ENCODE peak calls at places on chromosome 15, in five cellular contexts. G is T1000, O is GM04504, D is fibroblast of lung, V is astrocyte of the spinal cord. J is an unnamed sample.

GRCh38 chr15:33581032-33581431 is 270.3 kb downstream of the RYR3 start:
- DNase-seq in O (no peak), V (peak; percentile 74), D (peak; percentile 85), G (no peak), J (no peak)

GRCh38 chr15:82808634-82809041 is 790 bp upstream of the WHAMM start:
- DNase-seq in V (no peak), G (no peak), D (no peak), O (no peak), J (peak; percentile 53)

GRCh38 chr15:74727727-74728126 is 2.4 kb upstream of the CYP1A1 start:
- DNase-seq in V (no peak), D (no peak), G (no peak), O (no peak), J (peak; percentile 74)

GRCh38 chr15:31263751-31264533 is 62.7 kb upstream of the KLF13 start:
- DNase-seq in O (no peak), V (no peak), D (no peak), G (no peak), J (peak; percentile 85)

GRCh38 chr15:80431635-80432034 is 27.5 kb downstream of the ARNT2 start:
- DNase-seq in V (no peak), D (no peak), O (no peak), G (no peak), J (no peak)

GRCh38 chr15:80210612-80211554 is 41.1 kb downstream of the CTXND1 start:
- DNase-seq in D (no peak), V (no peak), G (no peak), O (no peak), J (no peak)

GRCh38 chr15:99925661-99926461 is 192.6 kb upstream of the LYSMD4 start:
- DNase-seq in G (peak; percentile 7), D (peak; percentile 27), V (no peak), O (no peak), J (peak; percentile 80)

GRCh38 chr15:62928242-62928995 is 114.1 kb upstream of the TPM1 start:
- DNase-seq in D (peak; percentile 100), G (peak; percentile 35), V (peak; percentile 93), O (peak; percentile 82), J (no peak)

GRCh38 chr15:83652606-83653204 is 1.2 kb upstream of the ADAMTSL3 start:
- DNase-seq in V (no peak), G (no peak), D (no peak), O (no peak), J (no peak)

GRCh38 chr15:81011593-81011992 is 10.9 kb downstream of the TLNRD1 start:
- DNase-seq in V (peak; percentile 20), D (no peak), G (no peak), O (no peak), J (no peak)